ENCODE peak calls at places on chromosomes 6 and 20, in six cellular contexts. One of them, this sample, is unnamed.

GRCh38 chr20:32678948-32679347 is 5.2 kb upstream of the C20orf203 start:
- DNase-seq in endothelial cell of umbilical vein: no peak
- DNase-seq in tibial nerve: no peak
- DNase-seq in Karpas-422: no peak
- DNase-seq in suprapubic skin: no peak
- DNase-seq in lung: no peak
- DNase-seq in this sample: no peak

GRCh38 chr20:7744411-7744810 is 195.8 kb downstream of the HAO1 start:
- DNase-seq in endothelial cell of umbilical vein: no peak
- DNase-seq in Karpas-422: no peak
- DNase-seq in suprapubic skin: no peak
- DNase-seq in lung: no peak
- DNase-seq in tibial nerve: no peak
- DNase-seq in this sample: no peak

GRCh38 chr20:5150226-5151076 is 23.6 kb downstream of the CDS2 start:
- DNase-seq in tibial nerve: no peak
- DNase-seq in Karpas-422: no peak
- DNase-seq in suprapubic skin: no peak
- DNase-seq in endothelial cell of umbilical vein: no peak
- DNase-seq in lung: no peak
- DNase-seq in this sample: no peak

GRCh38 chr20:16929756-16930155 is 181.6 kb downstream of the OTOR start:
- DNase-seq in suprapubic skin: no peak
- DNase-seq in endothelial cell of umbilical vein: no peak
- DNase-seq in Karpas-422: no peak
- DNase-seq in lung: no peak
- DNase-seq in tibial nerve: no peak
- DNase-seq in this sample: no peak

GRCh38 chr6:20687494-20687893 is 153.2 kb downstream of the CDKAL1 start:
- DNase-seq in suprapubic skin: no peak
- DNase-seq in Karpas-422: no peak
- DNase-seq in endothelial cell of umbilical vein: no peak
- DNase-seq in lung: no peak
- DNase-seq in tibial nerve: no peak
- DNase-seq in this sample: no peak

GRCh38 chr6:159121387-159121955 is 47.7 kb upstream of the FNDC1 start:
- DNase-seq in endothelial cell of umbilical vein: no peak
- DNase-seq in tibial nerve: no peak
- DNase-seq in suprapubic skin: no peak
- DNase-seq in Karpas-422: no peak
- DNase-seq in lung: no peak
- DNase-seq in this sample: no peak

GRCh38 chr20:3811421-3812258 is 8.7 kb upstream of the AP5S1 start:
- DNase-seq in Karpas-422: no peak
- DNase-seq in suprapubic skin: peak; percentile 98
- DNase-seq in endothelial cell of umbilical vein: peak; percentile 97
- DNase-seq in tibial nerve: peak; percentile 99
- DNase-seq in lung: peak; percentile 98
- DNase-seq in this sample: peak; percentile 99

GRCh38 chr20:48308232-48308781 is 519.5 kb downstream of the PREX1 start:
- DNase-seq in suprapubic skin: no peak
- DNase-seq in tibial nerve: no peak
- DNase-seq in Karpas-422: no peak
- DNase-seq in lung: no peak
- DNase-seq in endothelial cell of umbilical vein: no peak
- DNase-seq in this sample: no peak

GRCh38 chr20:59071224-59071623 is 28.6 kb upstream of the PRELID3B start:
- DNase-seq in suprapubic skin: no peak
- DNase-seq in tibial nerve: no peak
- DNase-seq in Karpas-422: no peak
- DNase-seq in lung: no peak
- DNase-seq in endothelial cell of umbilical vein: no peak
- DNase-seq in this sample: no peak

GRCh38 chr6:71457883-71458282 is 169.3 kb downstream of the OGFRL1 start:
- DNase-seq in lung: no peak
- DNase-seq in tibial nerve: no peak
- DNase-seq in suprapubic skin: no peak
- DNase-seq in endothelial cell of umbilical vein: peak; percentile 14
- DNase-seq in Karpas-422: no peak
- DNase-seq in this sample: no peak

GRCh38 chr6:69780585-69781178 is 16.1 kb downstream of the LMBRD1 start:
- DNase-seq in lung: no peak
- DNase-seq in tibial nerve: no peak
- DNase-seq in Karpas-422: no peak
- DNase-seq in endothelial cell of umbilical vein: no peak
- DNase-seq in suprapubic skin: no peak
- DNase-seq in this sample: no peak

GRCh38 chr6:50842446-50842845 is 23.8 kb downstream of the TFAP2B start:
- DNase-seq in lung: no peak
- DNase-seq in Karpas-422: no peak
- DNase-seq in suprapubic skin: no peak
- DNase-seq in tibial nerve: no peak
- DNase-seq in endothelial cell of umbilical vein: no peak
- DNase-seq in this sample: no peak

GRCh38 chr6:63677282-63677681 is 41.7 kb downstream of the PHF3 start:
- DNase-seq in Karpas-422: no peak
- DNase-seq in tibial nerve: no peak
- DNase-seq in lung: no peak
- DNase-seq in suprapubic skin: no peak
- DNase-seq in endothelial cell of umbilical vein: no peak
- DNase-seq in this sample: no peak

GRCh38 chr20:10242166-10242565 is 23.5 kb downstream of the SNAP25 start:
- DNase-seq in tibial nerve: no peak
- DNase-seq in endothelial cell of umbilical vein: no peak
- DNase-seq in lung: no peak
- DNase-seq in suprapubic skin: no peak
- DNase-seq in Karpas-422: no peak
- DNase-seq in this sample: no peak

GRCh38 chr6:18680842-18681241 is 293.7 kb downstream of the RNF144B start:
- DNase-seq in Karpas-422: peak; percentile 45
- DNase-seq in lung: no peak
- DNase-seq in tibial nerve: no peak
- DNase-seq in suprapubic skin: no peak
- DNase-seq in endothelial cell of umbilical vein: no peak
- DNase-seq in this sample: no peak

GRCh38 chr6:125095501-125096301 is 57.9 kb upstream of the TPD52L1 start:
- DNase-seq in Karpas-422: no peak
- DNase-seq in tibial nerve: no peak
- DNase-seq in endothelial cell of umbilical vein: peak; percentile 58
- DNase-seq in lung: no peak
- DNase-seq in suprapubic skin: no peak
- DNase-seq in this sample: no peak

GRCh38 chr6:155444952-155445903 is 10.4 kb downstream of the NOX3 start:
- DNase-seq in tibial nerve: no peak
- DNase-seq in Karpas-422: no peak
- DNase-seq in endothelial cell of umbilical vein: no peak
- DNase-seq in lung: no peak
- DNase-seq in suprapubic skin: no peak
- DNase-seq in this sample: no peak

GRCh38 chr6:32081168-32081624 is 27.9 kb downstream of the TNXB start:
- DNase-seq in lung: peak; percentile 50
- DNase-seq in suprapubic skin: peak; percentile 91
- DNase-seq in endothelial cell of umbilical vein: no peak
- DNase-seq in Karpas-422: no peak
- DNase-seq in tibial nerve: peak; percentile 57
- DNase-seq in this sample: peak; percentile 87

GRCh38 chr20:48288930-48289507 is 503.7 kb upstream of the SULF2 start:
- DNase-seq in tibial nerve: no peak
- DNase-seq in suprapubic skin: no peak
- DNase-seq in lung: no peak
- DNase-seq in Karpas-422: no peak
- DNase-seq in endothelial cell of umbilical vein: no peak
- DNase-seq in this sample: no peak

GRCh38 chr6:66429220-66429619 is 722.2 kb upstream of the EYS start:
- DNase-seq in lung: no peak
- DNase-seq in suprapubic skin: no peak
- DNase-seq in Karpas-422: no peak
- DNase-seq in endothelial cell of umbilical vein: no peak
- DNase-seq in tibial nerve: no peak
- DNase-seq in this sample: no peak

GRCh38 chr20:4488407-4489339 is 233.0 kb upstream of the PRND start:
- DNase-seq in endothelial cell of umbilical vein: no peak
- DNase-seq in Karpas-422: no peak
- DNase-seq in suprapubic skin: no peak
- DNase-seq in tibial nerve: no peak
- DNase-seq in lung: no peak
- DNase-seq in this sample: no peak

GRCh38 chr20:50848341-50848808 is 53.5 kb downstream of the BCAS4 start:
- DNase-seq in suprapubic skin: no peak
- DNase-seq in Karpas-422: peak; percentile 63
- DNase-seq in tibial nerve: no peak
- DNase-seq in lung: peak; percentile 43
- DNase-seq in endothelial cell of umbilical vein: no peak
- DNase-seq in this sample: peak; percentile 59

GRCh38 chr20:8205996-8206395 is 73.9 kb downstream of the PLCB1 start:
- DNase-seq in Karpas-422: no peak
- DNase-seq in suprapubic skin: no peak
- DNase-seq in tibial nerve: no peak
- DNase-seq in endothelial cell of umbilical vein: no peak
- DNase-seq in lung: no peak
- DNase-seq in this sample: no peak

GRCh38 chr6:113855500-113856010 is 1.6 kb upstream of the MARCKS start:
- DNase-seq in Karpas-422: no peak
- DNase-seq in endothelial cell of umbilical vein: peak; percentile 84
- DNase-seq in tibial nerve: peak; percentile 20
- DNase-seq in suprapubic skin: no peak
- DNase-seq in lung: no peak
- DNase-seq in this sample: no peak

GRCh38 chr20:49179368-49180277 is 8.5 kb downstream of the STAU1 start:
- DNase-seq in Karpas-422: no peak
- DNase-seq in endothelial cell of umbilical vein: peak; percentile 28
- DNase-seq in lung: no peak
- DNase-seq in tibial nerve: no peak
- DNase-seq in suprapubic skin: no peak
- DNase-seq in this sample: no peak

GRCh38 chr6:43052225-43052841 is 1.3 kb downstream of the CUL7 start:
- DNase-seq in endothelial cell of umbilical vein: no peak
- DNase-seq in suprapubic skin: no peak
- DNase-seq in Karpas-422: no peak
- DNase-seq in tibial nerve: no peak
- DNase-seq in lung: no peak
- DNase-seq in this sample: no peak

GRCh38 chr6:43055966-43056365 is 2.3 kb upstream of the CUL7 start:
- DNase-seq in endothelial cell of umbilical vein: no peak
- DNase-seq in tibial nerve: no peak
- DNase-seq in lung: no peak
- DNase-seq in suprapubic skin: no peak
- DNase-seq in Karpas-422: no peak
- DNase-seq in this sample: no peak

GRCh38 chr6:43052842-43053544 is 658 bp downstream of the CUL7 start:
- DNase-seq in endothelial cell of umbilical vein: peak; percentile 53
- DNase-seq in Karpas-422: peak; percentile 64
- DNase-seq in tibial nerve: no peak
- DNase-seq in suprapubic skin: no peak
- DNase-seq in lung: no peak
- DNase-seq in this sample: no peak

GRCh38 chr6:43053545-43054205 is at the start of gene CUL7:
- DNase-seq in tibial nerve: peak; percentile 87
- DNase-seq in lung: peak; percentile 93
- DNase-seq in suprapubic skin: peak; percentile 95
- DNase-seq in endothelial cell of umbilical vein: peak; percentile 95
- DNase-seq in Karpas-422: peak; percentile 97
- DNase-seq in this sample: peak; percentile 93

DNA sequence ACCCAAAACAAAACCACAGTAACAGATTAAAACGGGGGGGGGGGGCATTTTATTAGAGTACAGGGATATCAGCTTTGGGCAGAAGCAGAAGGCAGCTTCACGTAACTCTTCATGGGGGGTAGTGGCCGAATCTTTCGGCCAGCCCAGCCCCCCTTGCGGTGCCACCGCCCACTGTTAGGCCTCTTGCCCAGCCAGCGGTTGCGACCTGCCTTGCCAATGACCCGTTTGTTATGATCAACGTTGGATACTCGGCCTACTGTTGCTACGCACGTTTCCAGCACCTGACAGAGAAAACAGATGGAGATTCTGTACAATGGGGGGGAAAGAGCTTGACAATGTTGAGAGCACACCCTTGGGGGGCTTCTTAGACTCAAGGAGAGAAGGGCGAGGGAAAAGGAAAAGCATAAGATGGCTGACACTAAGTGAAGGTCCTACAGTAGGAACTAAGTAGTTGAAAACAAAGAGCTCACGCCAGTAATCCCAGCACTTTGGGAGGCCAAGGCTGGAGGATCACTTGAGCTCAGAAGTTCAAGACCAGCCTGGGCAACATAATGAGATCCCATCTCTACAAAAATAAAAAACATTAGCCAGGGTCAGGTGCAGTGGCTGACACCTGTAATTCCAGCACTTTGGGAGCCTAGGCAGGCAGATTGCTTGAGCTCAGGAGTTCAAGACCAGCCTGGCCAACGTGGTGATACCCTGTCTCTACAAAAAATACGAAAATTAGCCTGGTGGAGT is 724 bp upstream of the CUL7 start:
- DNase-seq in endothelial cell of umbilical vein: peak; percentile 13
- DNase-seq in tibial nerve: no peak
- DNase-seq in lung: no peak
- DNase-seq in suprapubic skin: no peak
- DNase-seq in Karpas-422: no peak
- DNase-seq in this sample: no peak
- H3K4me1 ChIP-seq in endothelial cell of umbilical vein: peaks cover 19% of the 10 kb centered on the region
- H3K4me1 ChIP-seq in tibial nerve: peaks cover 30% of the 10 kb centered on the region
- H3K4me1 ChIP-seq in lung: peaks cover 5% of the 10 kb centered on the region
- H3K4me1 ChIP-seq in suprapubic skin: peaks cover 31% of the 10 kb centered on the region
- H3K4me1 ChIP-seq in Karpas-422: peaks cover 36% of the 10 kb centered on the region
- H3K4me1 ChIP-seq in this sample: peaks cover 38% of the 10 kb centered on the region

GRCh38 chr20:44839481-44839880 is 29.1 kb upstream of the RIMS4 start:
- DNase-seq in lung: no peak
- DNase-seq in Karpas-422: no peak
- DNase-seq in tibial nerve: no peak
- DNase-seq in endothelial cell of umbilical vein: no peak
- DNase-seq in suprapubic skin: no peak
- DNase-seq in this sample: no peak
- H3K27me3 ChIP-seq in lung: no peaks in the 10 kb centered on the region
- H3K27me3 ChIP-seq in Karpas-422: no peaks in the 10 kb centered on the region
- H3K27me3 ChIP-seq in tibial nerve: no peaks in the 10 kb centered on the region
- H3K27me3 ChIP-seq in endothelial cell of umbilical vein: peaks cover 3% of the 10 kb centered on the region
- H3K27me3 ChIP-seq in suprapubic skin: peaks cover 32% of the 10 kb centered on the region
- H3K27me3 ChIP-seq in this sample: no peaks in the 10 kb centered on the region

GRCh38 chr6:43702522-43703440 is 15.2 kb upstream of the MRPS18A start:
- DNase-seq in tibial nerve: peak; percentile 84
- DNase-seq in Karpas-422: peak; percentile 85
- DNase-seq in endothelial cell of umbilical vein: peak; percentile 91
- DNase-seq in suprapubic skin: peak; percentile 97
- DNase-seq in lung: peak; percentile 93
- DNase-seq in this sample: peak; percentile 98
- H3K4me1 ChIP-seq in tibial nerve: peaks cover 32% of the 10 kb centered on the region
- H3K4me1 ChIP-seq in Karpas-422: peaks cover 57% of the 10 kb centered on the region
- H3K4me1 ChIP-seq in endothelial cell of umbilical vein: peaks cover 67% of the 10 kb centered on the region
- H3K4me1 ChIP-seq in suprapubic skin: peaks cover 52% of the 10 kb centered on the region
- H3K4me1 ChIP-seq in lung: peaks cover 5% of the 10 kb centered on the region
- H3K4me1 ChIP-seq in this sample: no peaks in the 10 kb centered on the region

DNA sequence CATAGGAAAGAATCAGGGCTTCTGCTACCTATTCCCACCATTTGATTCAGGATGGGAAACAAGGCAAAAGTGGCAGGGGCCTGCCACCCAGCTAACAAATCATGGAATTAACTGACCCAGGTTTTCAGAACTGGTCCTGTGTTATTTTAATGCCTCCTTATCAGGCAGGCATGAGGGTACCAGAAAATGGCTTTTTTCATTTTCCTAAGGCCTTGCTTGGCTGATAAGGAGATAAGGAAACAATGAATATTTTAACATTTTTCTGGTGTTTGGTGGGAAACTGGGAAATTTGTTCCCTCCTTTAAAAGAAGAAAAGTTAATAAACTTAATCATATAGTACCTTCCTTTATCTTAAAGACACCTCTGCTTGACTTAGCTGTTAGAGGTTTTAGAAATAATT is 6.7 kb downstream of the POU3F2 start:
- DNase-seq in lung: no peak
- DNase-seq in Karpas-422: no peak
- DNase-seq in endothelial cell of umbilical vein: no peak
- DNase-seq in suprapubic skin: no peak
- DNase-seq in tibial nerve: no peak
- DNase-seq in this sample: no peak
- H3K27me3 ChIP-seq in lung: peaks cover 10% of the 10 kb centered on the region
- H3K27me3 ChIP-seq in Karpas-422: no peaks in the 10 kb centered on the region
- H3K27me3 ChIP-seq in endothelial cell of umbilical vein: peaks cover 100% of the 10 kb centered on the region
- H3K27me3 ChIP-seq in suprapubic skin: peaks cover 100% of the 10 kb centered on the region
- H3K27me3 ChIP-seq in tibial nerve: peaks cover 2% of the 10 kb centered on the region
- H3K27me3 ChIP-seq in this sample: peaks cover 74% of the 10 kb centered on the region

This sample was measured in right atrium auricular region.